ENCODE peak calls at places on chromosome 2, in eight cellular contexts. W is retinal pigment epithelial cell, K is ovary, B is BE2C, J is ascending aorta, F is A549, Q is coronary artery, U is mammary epithelial cell. S is an unnamed sample.

GRCh38 chr2:146324954-146325353 is 1519.9 kb upstream of the ACVR2A start:
- DNase-seq in F (no peak), U (no peak), B (no peak), K (no peak), Q (no peak), J (no peak), W (no peak), S (no peak)

GRCh38 chr2:1802046-1802445 is 57.7 kb upstream of the PXDN start:
- DNase-seq in U (no peak), W (no peak), J (no peak), K (no peak), Q (no peak), F (no peak), B (no peak), S (no peak)

GRCh38 chr2:166384774-166385173 is 9.0 kb upstream of the SCN9A start:
- DNase-seq in Q (no peak), J (no peak), U (peak), W (no peak), F (no peak), K (no peak), B (no peak), S (no peak)

GRCh38 chr2:180062178-180062577 is 55.1 kb upstream of the CWC22 start:
- DNase-seq in K (no peak), U (no peak), B (no peak), J (no peak), F (no peak), Q (no peak), W (no peak), S (no peak)

GRCh38 chr2:69007169-69007568 is 5.8 kb upstream of the ANTXR1 start:
- DNase-seq in B (no peak), W (no peak), U (no peak), J (no peak), K (no peak), Q (no peak), F (no peak), S (no peak)

GRCh38 chr2:70553334-70553583 is 367 bp downstream of the TGFA start:
- DNase-seq in B (no peak), F (no peak), U (peak), Q (no peak), K (no peak), W (no peak), J (no peak), S (no peak)

GRCh38 chr2:45000921-45001628 is 8.2 kb downstream of the SIX2 start:
- DNase-seq in B (no peak), F (no peak), W (no peak), J (no peak), U (no peak), K (no peak), Q (no peak), S (no peak)

GRCh38 chr2:226478121-226478809 is 321.4 kb downstream of the IRS1 start:
- DNase-seq in U (peak), F (peak), W (peak), J (peak), B (no peak), Q (peak), K (peak), S (peak)

GRCh38 chr2:44598731-44599529 is 237.2 kb downstream of the CAMKMT start:
- DNase-seq in W (no peak), J (no peak), U (peak), B (no peak), K (no peak), F (no peak), Q (no peak), S (peak)

GRCh38 chr2:177429688-177430325 is 37.2 kb downstream of the AGPS start:
- DNase-seq in U (peak), K (no peak), J (no peak), Q (no peak), W (peak), F (no peak), B (no peak), S (no peak)

GRCh38 chr2:50615296-50615695 is 416.6 kb downstream of the NRXN1 start:
- DNase-seq in J (no peak), W (no peak), K (no peak), B (no peak), F (no peak), U (no peak), Q (no peak), S (no peak)

GRCh38 chr2:233471291-233472035 is 95.1 kb downstream of the USP40 start:
- DNase-seq in Q (peak), J (peak), W (no peak), F (no peak), K (no peak), U (no peak), B (no peak), S (no peak)

GRCh38 chr2:134411279-134411827 is 157.5 kb downstream of the MGAT5 start:
- DNase-seq in U (no peak), F (no peak), Q (no peak), J (no peak), K (no peak), W (no peak), B (peak), S (no peak)

GRCh38 chr2:47073641-47074040 is 81.5 kb downstream of the STPG4 start:
- DNase-seq in B (no peak), J (no peak), U (no peak), Q (no peak), K (no peak), W (no peak), F (no peak), S (no peak)

GRCh38 chr2:172404824-172405223 is 22.6 kb upstream of the ITGA6 start:
- DNase-seq in U (peak), Q (no peak), B (no peak), J (no peak), W (peak), F (no peak), K (no peak), S (no peak)

GRCh38 chr2:165440367-165440766 is 29.1 kb upstream of the CSRNP3 start:
- DNase-seq in W (peak), J (no peak), F (no peak), B (no peak), U (no peak), K (peak), Q (no peak), S (no peak)

GRCh38 chr2:202267495-202267894 is 1.9 kb downstream of the NOP58 start:
- DNase-seq in K (no peak), U (no peak), J (no peak), B (no peak), W (no peak), Q (no peak), F (no peak), S (no peak)

GRCh38 chr2:50143822-50144575 is 887.9 kb downstream of the NRXN1 start:
- DNase-seq in W (no peak), K (no peak), J (no peak), U (peak), Q (no peak), F (peak), B (peak), S (peak)

GRCh38 chr2:136384541-136385303 is 266.8 kb upstream of the CXCR4 start:
- DNase-seq in J (peak), K (no peak), Q (no peak), F (peak), W (no peak), B (peak), U (peak), S (peak)

GRCh38 chr2:33405180-33406105 is 71.0 kb upstream of the RASGRP3 start:
- DNase-seq in U (no peak), W (no peak), B (no peak), Q (no peak), K (no peak), F (no peak), J (no peak), S (no peak)

GRCh38 chr2:48070415-48070814 is 164.1 kb upstream of the FBXO11 start:
- DNase-seq in K (no peak), B (no peak), F (no peak), U (no peak), J (no peak), W (peak), Q (no peak), S (no peak)

GRCh38 chr2:54566896-54567295 is 110.8 kb downstream of the SPTBN1 start:
- DNase-seq in K (no peak), J (no peak), Q (no peak), F (no peak), W (no peak), B (no peak), U (no peak), S (no peak)

GRCh38 chr2:212712991-212713390 is 174.4 kb upstream of the ERBB4 start:
- DNase-seq in J (no peak), K (no peak), F (no peak), W (no peak), U (peak), Q (no peak), B (no peak), S (no peak)

GRCh38 chr2:105417789-105418475 is 19.1 kb upstream of the FHL2 start:
- DNase-seq in Q (no peak), W (no peak), U (peak), J (no peak), F (no peak), B (no peak), K (no peak), S (no peak)

GRCh38 chr2:10566021-10566420 is 117.9 kb upstream of the ODC1 start:
- DNase-seq in W (no peak), J (no peak), K (no peak), U (no peak), B (no peak), F (no peak), Q (no peak), S (no peak)

GRCh38 chr2:18831916-18832510 is 242.6 kb upstream of the NT5C1B start:
- DNase-seq in F (no peak), Q (no peak), J (no peak), W (no peak), U (no peak), B (no peak), K (no peak), S (peak)

GRCh38 chr2:86439879-86440630 is 1.1 kb upstream of the KDM3A start:
- DNase-seq in Q (no peak), W (no peak), B (no peak), U (no peak), K (no peak), J (no peak), F (no peak), S (no peak)

GRCh38 chr2:133522204-133522603 is 46.1 kb downstream of the NCKAP5 start:
- DNase-seq in J (no peak), K (no peak), W (no peak), F (no peak), U (no peak), Q (no peak), B (no peak), S (no peak)

GRCh38 chr2:26704441-26704977 is 12.0 kb downstream of the KCNK3 start:
- DNase-seq in U (peak), J (no peak), B (no peak), K (no peak), F (no peak), W (no peak), Q (no peak), S (no peak)

GRCh38 chr2:30206461-30207430 is 24.6 kb upstream of the LBH start:
- DNase-seq in K (no peak), J (no peak), U (no peak), W (no peak), B (no peak), F (no peak), Q (no peak), S (no peak)
- H3K4me3 ChIP-seq in K (no peak), J (no peak), U (no peak), W (no peak), B (no peak), F (no peak), Q (no peak), S (no peak)

GRCh38 chr2:57759822-57760300 is 286.7 kb upstream of the VRK2 start:
- DNase-seq in Q (peak), F (peak), U (peak), B (peak), W (peak), J (peak), K (peak), S (peak)
- H3K4me3 ChIP-seq in Q (peak), F (peak), U (peak), B (no peak), W (peak), J (peak), K (peak), S (peak)

GRCh38 chr2:191064590-191064989 is 50.6 kb upstream of the STAT1 start:
- DNase-seq in U (no peak), W (no peak), Q (no peak), K (no peak), F (no peak), B (no peak), J (no peak), S (no peak)
- H3K4me3 ChIP-seq in U (no peak), W (no peak), Q (no peak), K (no peak), F (no peak), B (no peak), J (no peak), S (no peak)

GRCh38 chr2:176158855-176159677 is 2.0 kb downstream of the HOXD3 start:
- DNase-seq in J (peak), K (no peak), U (no peak), F (no peak), W (no peak), B (no peak), Q (no peak), S (no peak)

GRCh38 chr2:176158306-176158643 is 1.2 kb downstream of the HOXD3 start:
- DNase-seq in U (no peak), J (no peak), F (no peak), B (no peak), W (no peak), K (no peak), Q (no peak), S (no peak)

GRCh38 chr2:176160251-176161040 is 3.3 kb downstream of the HOXD3 start:
- DNase-seq in F (no peak), J (peak), U (no peak), B (no peak), W (no peak), K (peak), Q (no peak), S (no peak)

GRCh38 chr2:176161041-176161785 is 4.1 kb downstream of the HOXD3 start:
- DNase-seq in J (no peak), K (no peak), Q (no peak), B (no peak), U (no peak), F (no peak), W (no peak), S (no peak)

DNA sequence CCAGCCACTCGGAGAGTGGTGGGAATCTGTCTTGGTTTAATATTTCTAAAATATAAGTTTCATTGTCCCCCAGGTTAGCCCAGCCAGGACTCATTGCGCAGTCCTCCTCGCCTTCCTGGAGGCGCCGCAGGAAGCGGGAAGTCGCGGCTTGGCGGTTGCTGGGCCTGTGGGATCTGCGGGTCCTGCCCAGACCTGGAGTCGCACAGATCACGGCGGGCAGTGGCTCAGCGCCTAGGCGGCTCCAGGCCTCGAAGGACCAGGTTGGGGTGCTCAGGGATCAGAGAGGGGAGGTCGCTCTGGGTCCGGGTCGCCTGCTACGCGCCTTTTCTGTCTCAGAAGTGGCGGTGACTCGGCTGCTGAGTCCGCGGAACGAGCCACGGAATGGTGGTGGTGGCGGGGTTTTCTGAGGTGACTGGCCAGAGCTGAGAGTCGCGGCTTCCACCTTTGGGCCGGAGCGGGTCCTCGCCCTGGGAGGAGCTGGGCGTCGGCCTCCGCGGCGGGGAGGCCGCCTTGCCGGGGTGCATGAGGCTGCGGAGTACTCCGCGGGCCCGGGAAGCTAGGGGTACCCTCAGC is 2.7 kb downstream of the HOXD3 start:
- DNase-seq in J (no peak), F (no peak), U (no peak), W (no peak), B (no peak), Q (no peak), K (peak), S (no peak)
- H3K4me3 ChIP-seq in J (peak), F (no peak), U (no peak), W (no peak), B (no peak), Q (peak), K (peak), S (no peak)